ENCODE peak calls at places on chromosomes 11 and 22, in six cellular contexts. J, N, T, U, C and G are unnamed samples.

GRCh38 chr11:36155770-36156485 is 133.3 kb downstream of the COMMD9 start:
- DNase-seq in J (no peak), T (no peak), C (no peak), N (no peak), U (no peak), G (peak; percentile 78)

GRCh38 chr11:12134239-12134590 is 23.8 kb downstream of the MICAL2 start:
- DNase-seq in U (no peak), N (no peak), T (no peak), C (no peak), J (no peak), G (no peak)

GRCh38 chr11:2466069-2466801 is 21.4 kb downstream of the KCNQ1 start:
- DNase-seq in C (no peak), J (no peak), U (no peak), T (no peak), N (no peak), G (no peak)

GRCh38 chr11:125274309-125274708 is 109.8 kb downstream of the PKNOX2 start:
- DNase-seq in T (no peak), J (no peak), U (no peak), C (no peak), N (no peak), G (no peak)

GRCh38 chr11:104594228-104594958 is 303.9 kb downstream of the CASP12 start:
- DNase-seq in J (no peak), C (no peak), T (no peak), U (no peak), N (no peak), G (peak; percentile 39)

GRCh38 chr11:14902650-14903350 is 10.8 kb upstream of the CYP2R1 start:
- DNase-seq in N (no peak), C (peak; percentile 46), J (no peak), T (no peak), U (peak; percentile 53), G (peak; percentile 71)

GRCh38 chr11:41985799-41986198 is 526.3 kb upstream of the LRRC4C start:
- DNase-seq in J (no peak), U (no peak), T (no peak), N (no peak), C (no peak), G (no peak)

GRCh38 chr22:23103199-23103954 is 33.1 kb downstream of the GNAZ start:
- DNase-seq in N (no peak), C (no peak), T (no peak), J (no peak), U (no peak), G (no peak)

GRCh38 chr22:39746600-39747262 is 146.8 kb downstream of the ENTHD1 start:
- DNase-seq in N (no peak), C (no peak), U (no peak), T (no peak), J (no peak), G (no peak)

GRCh38 chr22:28072066-28072465 is 153.0 kb upstream of the PITPNB start:
- DNase-seq in U (no peak), J (no peak), N (no peak), T (no peak), C (no peak), G (peak; percentile 44)

GRCh38 chr11:14500181-14500651 is 605 bp upstream of the COPB1 start:
- DNase-seq in N (no peak), U (peak; percentile 73), C (no peak), T (no peak), J (peak; percentile 4), G (peak; percentile 68)

GRCh38 chr11:103257360-103257759 is 148.1 kb downstream of the DYNC2H1 start:
- DNase-seq in J (no peak), U (peak; percentile 9), N (no peak), T (no peak), C (no peak), G (peak; percentile 49)

GRCh38 chr11:79156031-79156430 is 284.8 kb downstream of the TENM4 start:
- DNase-seq in N (no peak), U (no peak), J (no peak), C (no peak), T (no peak), G (no peak)

GRCh38 chr11:23539556-23539955 is 679.3 kb upstream of the CCDC179 start:
- DNase-seq in N (no peak), T (no peak), C (no peak), J (no peak), U (no peak), G (no peak)

GRCh38 chr11:124301482-124301881 is 12.3 kb downstream of the OR8D1 start:
- DNase-seq in J (no peak), U (peak; percentile 87), N (no peak), T (no peak), C (no peak), G (peak; percentile 54)

GRCh38 chr11:34793666-34794065 is 122.5 kb downstream of the APIP start:
- DNase-seq in T (no peak), N (no peak), C (no peak), U (no peak), J (no peak), G (no peak)

GRCh38 chr11:57349491-57350274 is 11.5 kb downstream of the P2RX3 start:
- DNase-seq in U (peak; percentile 48), T (peak; percentile 98), J (peak; percentile 76), C (peak; percentile 39), N (peak; percentile 86), G (peak; percentile 33)

GRCh38 chr22:24179478-24180210 is 1.6 kb upstream of the SUSD2 start:
- DNase-seq in J (no peak), U (no peak), N (no peak), T (no peak), C (no peak), G (no peak)

GRCh38 chr11:132549001-132549400 is 983.3 kb downstream of the OPCML start:
- DNase-seq in T (no peak), C (no peak), N (no peak), J (no peak), U (no peak), G (no peak)

GRCh38 chr11:77320351-77320750 is 18.9 kb upstream of the GDPD4 start:
- DNase-seq in C (no peak), U (no peak), N (no peak), T (no peak), J (no peak), G (peak; percentile 21)

DNA sequence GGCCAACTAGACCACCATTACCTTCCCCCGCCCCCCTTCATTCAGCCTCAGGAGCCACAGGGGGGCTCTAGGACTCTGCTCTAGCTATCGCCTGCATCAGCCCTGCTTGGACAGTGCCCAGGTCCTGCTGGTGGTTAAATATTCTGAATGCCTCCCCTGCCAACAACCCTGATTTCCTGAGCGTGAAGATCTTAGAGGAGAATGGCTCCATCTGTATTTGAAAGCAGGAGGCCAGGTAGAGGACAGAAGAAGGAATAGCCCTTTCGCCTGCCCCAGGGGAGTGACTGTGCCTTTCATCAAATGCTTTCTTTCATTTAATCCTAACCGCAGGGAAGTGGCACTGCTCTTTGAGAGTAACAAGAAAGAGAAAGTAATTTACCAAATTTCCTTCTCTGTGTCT is 69.2 kb downstream of the ISX start:
- DNase-seq in C (no peak), U (no peak), N (no peak), J (no peak), T (peak; percentile 54), G (no peak)
- H3K14ac ChIP-seq in C (no peak overlapping the region), U (no peak overlapping the region), N (no peak overlapping the region), J (no peak overlapping the region), T (no peak overlapping the region), G (no peak overlapping the region)

DNA sequence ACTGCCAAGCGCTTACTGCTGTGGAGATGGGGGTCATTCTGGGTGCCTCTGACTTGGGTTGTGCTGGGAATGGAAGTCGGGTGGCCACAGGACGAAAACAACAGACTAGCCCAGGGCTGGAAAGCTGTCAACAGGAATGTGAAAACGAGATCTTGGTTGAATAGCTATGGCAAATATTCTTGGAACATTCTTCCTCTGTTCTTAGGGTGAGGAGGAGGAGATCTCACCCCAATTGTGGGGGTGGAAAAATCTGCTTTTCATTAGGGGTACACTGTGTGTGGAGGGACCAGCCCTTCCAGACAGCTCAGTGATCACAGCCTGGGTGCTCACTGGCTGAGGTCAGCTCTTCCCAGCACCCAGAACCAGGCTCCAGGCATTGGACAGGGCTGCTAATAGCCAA is 52.0 kb upstream of the PRSS23 start:
- DNase-seq in C (peak; percentile 9), J (no peak), T (no peak), N (no peak), U (no peak), G (no peak)
- H3K4me2 ChIP-seq in C (no peak overlapping the region), J (no peak overlapping the region), T (no peak overlapping the region), N (no peak overlapping the region), U (no peak overlapping the region), G (no peak overlapping the region)

GRCh38 chr11:119585038-119585666 is 143.8 kb downstream of the NECTIN1 start:
- DNase-seq in C (no peak), N (peak; percentile 76), U (no peak), T (peak; percentile 76), J (peak; percentile 9), G (no peak)
- H3K14ac ChIP-seq in C (peak overlapping the region; percentile 91), N (peak overlapping the region; percentile 89), U (no peak overlapping the region), T (no peak overlapping the region), J (no peak overlapping the region), G (no peak overlapping the region)

GRCh38 chr22:50523806-50524663 is 1.4 kb downstream of the SCO2 start:
- DNase-seq in J (no peak), C (no peak), U (peak; percentile 5), N (no peak), T (no peak), G (no peak)

GRCh38 chr22:50522806-50523438 is 2.5 kb downstream of the SCO2 start:
- DNase-seq in C (no peak), T (no peak), U (no peak), J (no peak), N (no peak), G (no peak)

GRCh38 chr22:50522208-50522805 is 3.1 kb downstream of the SCO2 start:
- DNase-seq in N (no peak), J (no peak), T (no peak), C (no peak), U (no peak), G (no peak)

GRCh38 chr22:50524664-50525103 is 714 bp downstream of the SCO2 start:
- DNase-seq in C (no peak), T (no peak), J (no peak), N (no peak), U (no peak), G (no peak)

DNA sequence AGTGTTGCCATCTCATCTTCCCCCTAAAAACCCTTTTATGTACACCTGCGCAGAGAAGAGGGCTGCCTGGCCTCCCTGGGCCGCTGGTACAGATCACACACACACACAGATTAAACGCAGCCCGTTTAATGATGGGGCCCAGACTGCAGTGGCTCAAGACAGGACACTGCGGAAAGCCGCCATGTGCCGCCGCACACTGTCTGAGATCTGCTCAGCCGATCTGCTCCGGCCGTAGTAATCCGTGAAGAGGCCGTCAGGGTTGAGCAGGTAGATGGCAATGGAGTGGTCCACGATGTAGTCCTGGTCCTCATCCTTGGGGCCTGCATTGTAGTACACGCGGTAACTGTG is 2.0 kb downstream of the SCO2 start:
- DNase-seq in C (no peak), N (no peak), T (no peak), J (no peak), U (no peak), G (no peak)
- H3K4me2 ChIP-seq in C (no peak overlapping the region), N (no peak overlapping the region), T (no peak overlapping the region), J (no peak overlapping the region), U (no peak overlapping the region), G (no peak overlapping the region)

GRCh38 chr22:44589831-44590230 is 91.8 kb upstream of the RTL6 start:
- DNase-seq in T (no peak), C (no peak), N (no peak), U (no peak), J (no peak), G (no peak)
- H3K14ac ChIP-seq in T (no peak overlapping the region), C (no peak overlapping the region), N (no peak overlapping the region), U (no peak overlapping the region), J (no peak overlapping the region), G (no peak overlapping the region)

DNA sequence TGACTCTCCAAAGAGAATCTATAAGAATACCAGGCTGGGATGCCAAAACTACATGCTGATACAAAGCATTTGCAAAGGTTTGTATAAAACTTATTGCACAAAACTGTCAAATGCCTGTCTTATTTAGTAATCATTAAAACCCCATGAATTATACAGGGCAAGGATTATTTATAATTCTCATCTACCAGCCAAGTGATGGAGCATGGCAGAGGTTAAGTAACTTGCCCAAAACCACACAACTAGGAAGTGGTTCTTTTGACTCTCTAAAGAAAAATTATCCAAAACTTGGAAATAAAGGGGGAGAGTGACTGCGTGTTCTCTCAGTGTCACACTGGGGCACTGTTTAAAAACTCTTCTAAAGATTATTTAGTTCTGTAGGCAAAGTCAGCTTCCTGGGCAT is 17.4 kb upstream of the CLMP start:
- DNase-seq in C (no peak), T (no peak), J (no peak), U (no peak), N (no peak), G (no peak)
- H3K4me2 ChIP-seq in C (no peak overlapping the region), T (no peak overlapping the region), J (no peak overlapping the region), U (no peak overlapping the region), N (no peak overlapping the region), G (no peak overlapping the region)